ENCODE peak calls at places on chromosomes 4 and X, in four cellular contexts. One of them, this sample, is unnamed.

GRCh38 chr4:37455301-37456062 is 210.9 kb downstream of the NWD2 start:
- DNase-seq in A549: no peak
- DNase-seq in GM12878: no peak
- DNase-seq in HepG2: no peak
- DNase-seq in this sample: no peak

GRCh38 chr4:36523182-36523581 is 241.8 kb downstream of the DTHD1 start:
- DNase-seq in GM12878: no peak
- DNase-seq in HepG2: no peak
- DNase-seq in A549: no peak
- DNase-seq in this sample: no peak

GRCh38 chrX:15151267-15152196 is 118.4 kb downstream of the ASB9 start:
- DNase-seq in A549: no peak
- DNase-seq in GM12878: peak; percentile 38
- DNase-seq in HepG2: no peak
- DNase-seq in this sample: no peak

GRCh38 chrX:19785647-19786046 is 101.8 kb downstream of the SH3KBP1 start:
- DNase-seq in HepG2: no peak
- DNase-seq in GM12878: no peak
- DNase-seq in A549: no peak
- DNase-seq in this sample: no peak

GRCh38 chrX:71181558-71181909 is 36.9 kb downstream of the NLGN3 start:
- DNase-seq in HepG2: no peak
- DNase-seq in GM12878: no peak
- DNase-seq in A549: no peak
- DNase-seq in this sample: peak; percentile 41

GRCh38 chrX:20063716-20064351 is 52.9 kb downstream of the MAP7D2 start:
- DNase-seq in HepG2: no peak
- DNase-seq in A549: no peak
- DNase-seq in GM12878: no peak
- DNase-seq in this sample: no peak

GRCh38 chrX:100076031-100076430 is 334.0 kb downstream of the PCDH19 start:
- DNase-seq in HepG2: no peak
- DNase-seq in A549: no peak
- DNase-seq in GM12878: no peak
- DNase-seq in this sample: no peak

GRCh38 chr4:153564630-153565525 is 98.7 kb downstream of the TMEM131L start:
- DNase-seq in GM12878: no peak
- DNase-seq in A549: no peak
- DNase-seq in HepG2: peak; percentile 98
- DNase-seq in this sample: no peak

GRCh38 chr4:151169223-151169622 is 69.8 kb downstream of the RPS3A start:
- DNase-seq in A549: no peak
- DNase-seq in GM12878: no peak
- DNase-seq in HepG2: no peak
- DNase-seq in this sample: peak; percentile 90

GRCh38 chr4:128916832-128917231 is 107.3 kb downstream of the JADE1 start:
- DNase-seq in HepG2: no peak
- DNase-seq in A549: no peak
- DNase-seq in GM12878: peak; percentile 84
- DNase-seq in this sample: no peak

GRCh38 chr4:72318771-72319170 is 250.2 kb downstream of the ADAMTS3 start:
- DNase-seq in HepG2: no peak
- DNase-seq in GM12878: no peak
- DNase-seq in A549: no peak
- DNase-seq in this sample: no peak

GRCh38 chr4:152680988-152681731 is 1.4 kb upstream of the TMEM154 start:
- DNase-seq in GM12878: no peak
- DNase-seq in HepG2: no peak
- DNase-seq in A549: peak; percentile 19
- DNase-seq in this sample: no peak

GRCh38 chrX:13467243-13467642 is 102.2 kb upstream of the EGFL6 start:
- DNase-seq in A549: no peak
- DNase-seq in GM12878: no peak
- DNase-seq in HepG2: no peak
- DNase-seq in this sample: no peak

GRCh38 chrX:1165535-1166196 is 46.8 kb downstream of the CRLF2 start:
- DNase-seq in GM12878: no peak
- DNase-seq in A549: peak; percentile 48
- DNase-seq in HepG2: no peak
- DNase-seq in this sample: no peak

GRCh38 chrX:106035064-106035463 is 3.5 kb downstream of the SERPINA7 start:
- DNase-seq in GM12878: no peak
- DNase-seq in A549: no peak
- DNase-seq in HepG2: peak; percentile 8
- DNase-seq in this sample: no peak

GRCh38 chr4:105343523-105343931 is 130.3 kb downstream of the PPA2 start:
- DNase-seq in A549: no peak
- DNase-seq in HepG2: no peak
- DNase-seq in GM12878: no peak
- DNase-seq in this sample: peak; percentile 39

GRCh38 chr4:184408021-184408710 is 66.2 kb downstream of the IRF2 start:
- DNase-seq in GM12878: no peak
- DNase-seq in A549: no peak
- DNase-seq in HepG2: no peak
- DNase-seq in this sample: no peak

GRCh38 chr4:169376421-169376820 is 105.7 kb upstream of the SH3RF1 start:
- DNase-seq in A549: no peak
- DNase-seq in HepG2: no peak
- DNase-seq in GM12878: no peak
- DNase-seq in this sample: no peak

GRCh38 chr4:139666735-139667266 is 1.2 kb downstream of the MGST2 start:
- DNase-seq in A549: no peak
- DNase-seq in GM12878: no peak
- DNase-seq in HepG2: peak; percentile 47
- DNase-seq in this sample: no peak

GRCh38 chr4:52299120-52299519 is 248.0 kb downstream of the SPATA18 start:
- DNase-seq in GM12878: no peak
- DNase-seq in A549: no peak
- DNase-seq in HepG2: no peak
- DNase-seq in this sample: no peak

GRCh38 chr4:72031868-72032619 is at the start of gene NPFFR2:
- DNase-seq in A549: no peak
- DNase-seq in GM12878: no peak
- DNase-seq in HepG2: no peak
- DNase-seq in this sample: peak; percentile 62

GRCh38 chr4:153480704-153481103 is 14.5 kb downstream of the TMEM131L start:
- DNase-seq in GM12878: no peak
- DNase-seq in A549: no peak
- DNase-seq in HepG2: no peak
- DNase-seq in this sample: no peak

DNA sequence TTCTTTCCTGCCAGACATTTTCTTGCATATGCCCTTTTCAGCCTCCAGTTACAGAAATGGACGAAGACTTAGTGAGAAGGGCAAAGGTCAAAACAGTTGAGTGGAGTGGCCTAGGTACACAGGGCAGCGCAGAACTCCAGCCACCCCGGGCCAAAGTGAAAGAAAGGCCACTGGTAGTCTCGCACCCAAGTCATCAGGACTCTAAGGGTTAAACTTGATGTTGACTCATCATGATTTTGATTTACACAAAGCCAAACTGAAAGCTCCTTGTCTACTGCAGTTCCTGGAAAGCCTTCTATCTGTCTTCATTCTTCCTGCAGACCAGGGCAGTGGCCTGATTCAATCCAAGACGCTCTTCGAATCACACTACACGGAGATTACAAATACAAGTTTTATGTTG is 2.6 kb upstream of the IL13RA1 start:
- DNase-seq in HepG2: peak; percentile 16
- DNase-seq in A549: peak; percentile 15
- DNase-seq in GM12878: no peak
- DNase-seq in this sample: no peak
- TF ChIP-seq PBX3 in HepG2: no peak
- TF ChIP-seq PBX3 in A549: no peak
- TF ChIP-seq PBX3 in GM12878: no peak
- TF ChIP-seq PBX3 in this sample: no peak

DNA sequence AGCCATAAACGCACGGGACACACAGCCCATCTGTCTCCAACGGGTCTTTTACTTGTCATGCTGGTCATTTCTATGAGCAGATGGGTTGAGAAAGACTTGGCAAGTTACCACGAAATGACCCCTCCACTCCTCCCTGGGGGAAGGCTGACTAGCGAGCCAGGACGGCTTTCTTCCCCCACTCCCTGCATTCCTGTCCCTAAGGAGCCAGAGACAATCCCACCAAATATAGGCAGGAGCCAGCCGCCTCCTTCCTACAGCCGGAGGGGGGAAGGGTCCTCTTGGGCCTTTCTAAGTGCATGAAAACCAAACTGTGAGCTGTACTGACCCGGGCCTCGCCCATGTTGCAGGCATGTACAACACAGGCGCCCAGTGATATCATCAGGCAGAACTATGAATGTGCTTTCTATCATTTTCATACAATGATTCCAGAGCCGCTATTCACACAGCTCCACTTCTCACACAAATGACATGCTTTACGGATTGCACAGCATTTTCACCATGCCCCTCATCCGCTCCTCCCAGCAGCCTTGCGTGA is 28.6 kb downstream of the AFAP1 start:
- DNase-seq in GM12878: no peak
- DNase-seq in A549: no peak
- DNase-seq in HepG2: no peak
- DNase-seq in this sample: peak; percentile 67
- TF ChIP-seq PBX3 in GM12878: no peak
- TF ChIP-seq PBX3 in A549: no peak
- TF ChIP-seq PBX3 in HepG2: no peak
- TF ChIP-seq PBX3 in this sample: no peak

GRCh38 chr4:116862592-116862991 is 222.8 kb downstream of the TRAM1L1 start:
- DNase-seq in HepG2: no peak
- DNase-seq in A549: no peak
- DNase-seq in GM12878: no peak
- DNase-seq in this sample: no peak
- TF ChIP-seq PBX3 in HepG2: no peak
- TF ChIP-seq PBX3 in A549: no peak
- TF ChIP-seq PBX3 in GM12878: no peak
- TF ChIP-seq PBX3 in this sample: no peak

GRCh38 chr4:2893772-2894171 is 50.1 kb downstream of the ADD1 start:
- DNase-seq in A549: no peak
- DNase-seq in GM12878: no peak
- DNase-seq in HepG2: no peak
- DNase-seq in this sample: no peak

GRCh38 chr4:2888826-2889225 is 45.2 kb downstream of the ADD1 start:
- DNase-seq in GM12878: no peak
- DNase-seq in A549: no peak
- DNase-seq in HepG2: no peak
- DNase-seq in this sample: no peak

GRCh38 chr4:2887343-2887742 is 43.7 kb downstream of the ADD1 start:
- DNase-seq in A549: no peak
- DNase-seq in HepG2: no peak
- DNase-seq in GM12878: no peak
- DNase-seq in this sample: no peak

GRCh38 chr4:2886622-2887021 is 43.0 kb downstream of the ADD1 start:
- DNase-seq in GM12878: no peak
- DNase-seq in HepG2: no peak
- DNase-seq in A549: no peak
- DNase-seq in this sample: peak; percentile 80

DNA sequence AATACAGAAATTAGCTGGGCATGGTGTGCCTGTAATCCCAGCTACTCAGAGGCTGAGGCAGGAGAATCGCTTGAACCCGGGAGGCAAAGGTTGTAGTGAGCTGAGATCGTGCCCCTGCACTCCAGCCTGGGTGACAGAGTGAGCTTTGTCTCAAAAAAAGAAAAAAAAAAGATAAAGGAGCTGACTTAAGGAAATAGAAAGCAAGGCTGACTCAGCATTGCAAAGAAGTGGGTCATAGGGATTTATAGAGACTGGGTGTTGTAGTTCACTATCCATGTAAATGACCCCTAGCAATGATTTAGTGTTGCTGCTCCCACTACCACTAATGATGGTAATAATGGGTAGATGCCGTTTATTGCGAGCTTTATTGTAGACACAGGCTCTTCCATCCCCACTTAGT is 47.6 kb downstream of the ADD1 start:
- DNase-seq in A549: no peak
- DNase-seq in GM12878: no peak
- DNase-seq in HepG2: no peak
- DNase-seq in this sample: no peak
- TF ChIP-seq PBX3 in A549: no peak
- TF ChIP-seq PBX3 in GM12878: no peak
- TF ChIP-seq PBX3 in HepG2: no peak
- TF ChIP-seq PBX3 in this sample: no peak

GRCh38 chr4:157806176-157806575 is 366.6 kb downstream of the GASK1B start:
- DNase-seq in A549: no peak
- DNase-seq in HepG2: no peak
- DNase-seq in GM12878: no peak
- DNase-seq in this sample: no peak

GRCh38 chr4:157804986-157805385 is 367.8 kb downstream of the GASK1B start:
- DNase-seq in GM12878: no peak
- DNase-seq in HepG2: peak; percentile 34
- DNase-seq in A549: no peak
- DNase-seq in this sample: no peak

GRCh38 chr4:157808796-157809408 is 363.9 kb downstream of the GASK1B start:
- DNase-seq in A549: no peak
- DNase-seq in HepG2: no peak
- DNase-seq in GM12878: no peak
- DNase-seq in this sample: no peak

GRCh38 chr4:157810137-157810774 is 362.6 kb downstream of the GASK1B start:
- DNase-seq in GM12878: no peak
- DNase-seq in A549: no peak
- DNase-seq in HepG2: peak; percentile 88
- DNase-seq in this sample: no peak
- TF ChIP-seq PBX3 in GM12878: no peak
- TF ChIP-seq PBX3 in A549: no peak
- TF ChIP-seq PBX3 in HepG2: no peak
- TF ChIP-seq PBX3 in this sample: no peak

GRCh38 chr4:163988391-163988790 is 493.9 kb downstream of the TMA16 start:
- DNase-seq in HepG2: no peak
- DNase-seq in GM12878: no peak
- DNase-seq in A549: no peak
- DNase-seq in this sample: no peak

GRCh38 chr4:163991268-163991667 is 496.8 kb downstream of the TMA16 start:
- DNase-seq in A549: no peak
- DNase-seq in GM12878: no peak
- DNase-seq in HepG2: no peak
- DNase-seq in this sample: no peak

GRCh38 chr4:163988921-163989320 is 494.4 kb downstream of the TMA16 start:
- DNase-seq in HepG2: no peak
- DNase-seq in GM12878: no peak
- DNase-seq in A549: no peak
- DNase-seq in this sample: no peak
- TF ChIP-seq PBX3 in HepG2: no peak
- TF ChIP-seq PBX3 in GM12878: no peak
- TF ChIP-seq PBX3 in A549: no peak
- TF ChIP-seq PBX3 in this sample: no peak

GRCh38 chr4:87211249-87211952 is 9.0 kb downstream of the KLHL8 start:
- DNase-seq in A549: no peak
- DNase-seq in GM12878: no peak
- DNase-seq in HepG2: no peak
- DNase-seq in this sample: no peak
- TF ChIP-seq PBX3 in A549: no peak
- TF ChIP-seq PBX3 in GM12878: no peak
- TF ChIP-seq PBX3 in HepG2: no peak
- TF ChIP-seq PBX3 in this sample: no peak

This sample was measured in SK-N-SH.